ENCODE peak calls at places on chromosome 17, in five cellular contexts. Y, D, H, Z and U are unnamed samples.

GRCh38 chr17:858941-859452 is 76.8 kb downstream of the MRM3 start:
- DNase-seq in Y (no peak), D (no peak), H (no peak), Z (no peak), U (no peak)

GRCh38 chr17:14303343-14304221 is 2.7 kb downstream of the HS3ST3B1 start:
- DNase-seq in Y (no peak), D (no peak), H (no peak), Z (no peak), U (no peak)

GRCh38 chr17:76490112-76490710 is 11.0 kb downstream of the RHBDF2 start:
- DNase-seq in Y (no peak), D (no peak), H (no peak), Z (no peak), U (no peak)

GRCh38 chr17:76235883-76236282 is 4.4 kb downstream of the RNF157 start:
- DNase-seq in Y (no peak), D (no peak), H (no peak), Z (no peak), U (no peak)

GRCh38 chr17:76697702-76698465 is 12.9 kb downstream of the MXRA7 start:
- DNase-seq in Y (no peak), D (no peak), H (no peak), Z (no peak), U (no peak)

GRCh38 chr17:72116692-72117469 is 3.9 kb upstream of the SOX9 start:
- DNase-seq in Y (no peak), D (peak; percentile 35), H (no peak), Z (no peak), U (no peak)

GRCh38 chr17:3956983-3957382 is 7.3 kb downstream of the ATP2A3 start:
- DNase-seq in Y (no peak), D (no peak), H (no peak), Z (no peak), U (no peak)

GRCh38 chr17:63185420-63185819 is 219.4 kb downstream of the TANC2 start:
- DNase-seq in Y (no peak), D (no peak), H (no peak), Z (no peak), U (no peak)

GRCh38 chr17:78278139-78278741 is 46.8 kb downstream of the TMEM235 start:
- DNase-seq in Y (no peak), D (no peak), H (no peak), Z (no peak), U (no peak)

GRCh38 chr17:19544366-19544765 is 10.7 kb downstream of the SLC47A1 start:
- DNase-seq in Y (no peak), D (no peak), H (no peak), Z (no peak), U (no peak)

GRCh38 chr17:57915980-57916757 is 39.0 kb downstream of the CUEDC1 start:
- DNase-seq in Y (no peak), D (no peak), H (no peak), Z (no peak), U (no peak)

GRCh38 chr17:17667947-17668346 is 13.3 kb upstream of the RAI1 start:
- DNase-seq in Y (no peak), D (no peak), H (no peak), Z (no peak), U (no peak)

GRCh38 chr17:5892897-5893656 is 177.1 kb upstream of the WSCD1 start:
- DNase-seq in Y (no peak), D (no peak), H (no peak), Z (no peak), U (no peak)

GRCh38 chr17:6070280-6070894 is at the start of gene WSCD1:
- DNase-seq in Y (no peak), D (peak; percentile 8), H (no peak), Z (no peak), U (no peak)

GRCh38 chr17:80855968-80856862 is 135.4 kb upstream of the CHMP6 start:
- DNase-seq in Y (peak; percentile 61), D (peak; percentile 68), H (peak; percentile 84), Z (peak; percentile 48), U (no peak)

GRCh38 chr17:21511368-21512195 is 135.4 kb downstream of the KCNJ12 start:
- DNase-seq in Y (no peak), D (peak; percentile 67), H (peak; percentile 56), Z (peak; percentile 36), U (peak; percentile 34)

GRCh38 chr17:79087428-79088143 is 13.0 kb downstream of the ENGASE start:
- DNase-seq in Y (peak; percentile 22), D (peak; percentile 76), H (peak; percentile 56), Z (peak; percentile 52), U (no peak)

GRCh38 chr17:45863857-45864654 is 19.4 kb downstream of the SPPL2C start:
- DNase-seq in Y (no peak), D (no peak), H (no peak), Z (no peak), U (no peak)